ENCODE peak calls at places on chromosomes 6 and 20, in seven cellular contexts. V, U, D, M, R, G and Q are unnamed samples.

GRCh38 chr20:33008336-33009213 is 1.1 kb downstream of the BPIFB2 start:
- DNase-seq in V (no peak), U (no peak), D (no peak), M (no peak), R (no peak), G (no peak), Q (no peak)

GRCh38 chr6:52361945-52362442 is at the start of gene PAQR8:
- DNase-seq in V (peak), U (peak), D (peak), M (peak), R (peak), G (peak), Q (peak)

GRCh38 chr6:66361886-66362285 is 654.9 kb upstream of the EYS start:
- DNase-seq in V (no peak), U (no peak), D (no peak), M (peak), R (no peak), G (no peak), Q (no peak)

GRCh38 chr6:166861961-166862286 is 94.4 kb downstream of the RNASET2 start:
- DNase-seq in V (no peak), U (no peak), D (no peak), M (no peak), R (no peak), G (no peak), Q (no peak)

GRCh38 chr6:131451330-131452195 is 121.5 kb upstream of the ARG1 start:
- DNase-seq in V (no peak), U (no peak), D (no peak), M (no peak), R (no peak), G (no peak), Q (no peak)

GRCh38 chr6:47376930-47377329 is 67.2 kb upstream of the TNFRSF21 start:
- DNase-seq in V (no peak), U (no peak), D (no peak), M (no peak), R (no peak), G (no peak), Q (no peak)

GRCh38 chr6:151999194-151999593 is 191.7 kb downstream of the ESR1 start:
- DNase-seq in V (no peak), U (peak), D (peak), M (no peak), R (no peak), G (no peak), Q (no peak)

GRCh38 chr6:136067731-136068341 is 182.3 kb downstream of the MTFR2 start:
- DNase-seq in V (no peak), U (peak), D (peak), M (no peak), R (no peak), G (no peak), Q (no peak)

GRCh38 chr6:39574991-39575390 is 150.2 kb downstream of the KIF6 start:
- DNase-seq in V (no peak), U (no peak), D (no peak), M (no peak), R (no peak), G (no peak), Q (no peak)

GRCh38 chr6:170230520-170231390 is 60.1 kb downstream of the DLL1 start:
- DNase-seq in V (peak), U (no peak), D (no peak), M (peak), R (no peak), G (no peak), Q (no peak)

GRCh38 chr6:135583256-135583758 is 85.8 kb upstream of the AHI1 start:
- DNase-seq in V (no peak), U (no peak), D (no peak), M (no peak), R (no peak), G (no peak), Q (no peak)

GRCh38 chr20:38222231-38222922 is 38.2 kb downstream of the KIAA1755 start:
- DNase-seq in V (peak), U (peak), D (peak), M (no peak), R (peak), G (peak), Q (no peak)

GRCh38 chr20:10978019-10978702 is 304.4 kb upstream of the JAG1 start:
- DNase-seq in V (no peak), U (no peak), D (no peak), M (no peak), R (no peak), G (no peak), Q (no peak)

GRCh38 chr6:93021235-93021909 is 398.0 kb downstream of the EPHA7 start:
- DNase-seq in V (no peak), U (no peak), D (no peak), M (peak), R (no peak), G (no peak), Q (no peak)

GRCh38 chr20:62364911-62365736 is 2.0 kb downstream of the LAMA5 start:
- DNase-seq in V (peak), U (peak), D (peak), M (peak), R (no peak), G (peak), Q (no peak)

GRCh38 chr6:47157653-47158219 is 115.6 kb upstream of the ADGRF1 start:
- DNase-seq in V (no peak), U (no peak), D (no peak), M (no peak), R (no peak), G (no peak), Q (no peak)

GRCh38 chr20:8667306-8667705 is 401.6 kb upstream of the PLCB4 start:
- DNase-seq in V (no peak), U (no peak), D (no peak), M (no peak), R (no peak), G (peak), Q (no peak)

GRCh38 chr6:27839303-27840081 is 72.7 kb downstream of the OR2B2 start:
- DNase-seq in V (no peak), U (peak), D (peak), M (no peak), R (no peak), G (peak), Q (no peak)

GRCh38 chr6:142918339-142919042 is 26.5 kb downstream of the HIVEP2 start:
- DNase-seq in V (no peak), U (no peak), D (no peak), M (no peak), R (no peak), G (no peak), Q (no peak)

GRCh38 chr6:121242386-121242785 is 91.9 kb downstream of the TBC1D32 start:
- DNase-seq in V (no peak), U (no peak), D (no peak), M (no peak), R (no peak), G (no peak), Q (no peak)

GRCh38 chr6:34904990-34905613 is 16.0 kb downstream of the ANKS1A start:
- DNase-seq in V (no peak), U (no peak), D (no peak), M (no peak), R (no peak), G (no peak), Q (no peak)

GRCh38 chr6:157980288-157981131 is 1.2 kb upstream of the SYNJ2 start:
- DNase-seq in V (peak), U (no peak), D (no peak), M (no peak), R (no peak), G (no peak), Q (peak)

GRCh38 chr6:127422791-127423190 is 36.4 kb downstream of the KIAA0408 start:
- DNase-seq in V (no peak), U (no peak), D (no peak), M (no peak), R (no peak), G (no peak), Q (no peak)

GRCh38 chr6:37882724-37883413 is 63.3 kb downstream of the ZFAND3 start:
- DNase-seq in V (no peak), U (peak), D (peak), M (no peak), R (no peak), G (no peak), Q (no peak)

GRCh38 chr6:87623248-87623647 is 33.3 kb downstream of the ORC3 start:
- DNase-seq in V (no peak), U (no peak), D (no peak), M (no peak), R (no peak), G (no peak), Q (no peak)

GRCh38 chr6:27468334-27468733 is 4.6 kb downstream of the ZNF184 start:
- DNase-seq in V (no peak), U (no peak), D (peak), M (no peak), R (no peak), G (no peak), Q (no peak)

GRCh38 chr6:166763606-166764472 is 136.8 kb upstream of the RPS6KA2 start:
- DNase-seq in V (no peak), U (no peak), D (no peak), M (no peak), R (no peak), G (no peak), Q (no peak)

GRCh38 chr6:106309766-106310373 is 15.7 kb downstream of the ATG5 start:
- DNase-seq in V (no peak), U (peak), D (peak), M (no peak), R (no peak), G (no peak), Q (no peak)

GRCh38 chr6:136113736-136114173 is 136.4 kb downstream of the MTFR2 start:
- DNase-seq in V (no peak), U (peak), D (peak), M (no peak), R (no peak), G (peak), Q (no peak)

GRCh38 chr6:149938571-149939462 is 3.0 kb upstream of the ULBP2 start:
- DNase-seq in V (no peak), U (no peak), D (no peak), M (no peak), R (peak), G (no peak), Q (peak)

GRCh38 chr20:1225729-1226313 is at the start of gene RAD21L1:
- DNase-seq in V (peak), U (peak), D (peak), M (peak), R (peak), G (peak), Q (peak)

GRCh38 chr20:7371518-7372158 is 568.6 kb downstream of the HAO1 start:
- DNase-seq in V (no peak), U (no peak), D (no peak), M (no peak), R (no peak), G (no peak), Q (no peak)

GRCh38 chr20:46970937-46971630 is 76.4 kb downstream of the EYA2 start:
- DNase-seq in V (no peak), U (peak), D (peak), M (no peak), R (no peak), G (no peak), Q (no peak)

GRCh38 chr6:151263967-151264366 is 24.2 kb downstream of the AKAP12 start:
- DNase-seq in V (no peak), U (no peak), D (no peak), M (no peak), R (no peak), G (peak), Q (no peak)

GRCh38 chr6:47134476-47135189 is 92.5 kb upstream of the ADGRF1 start:
- DNase-seq in V (no peak), U (peak), D (peak), M (no peak), R (no peak), G (no peak), Q (no peak)

GRCh38 chr6:88220493-88220892 is 54.3 kb upstream of the CNR1 start:
- DNase-seq in V (no peak), U (peak), D (peak), M (no peak), R (no peak), G (no peak), Q (no peak)

GRCh38 chr6:144214029-144214428 is 63.7 kb downstream of the STX11 start:
- DNase-seq in V (no peak), U (no peak), D (no peak), M (no peak), R (no peak), G (no peak), Q (no peak)